ENCODE peak calls at places on chromosomes 11 and 22, in six cellular contexts. One of them, this sample, is unnamed.

GRCh38 chr22:48940988-48941902 is 886.4 kb downstream of the BRD1 start:
- DNase-seq in naive thymus-derived CD4-positive, alpha-beta T cell: no peak
- DNase-seq in stimulated activated CD4-positive, alpha-beta T cell treated with anti-CD3 and anti-CD28 coated beads, TNF-alpha, amount 100 ng/mL, for 48 hours: no peak
- DNase-seq in AG09319: no peak
- DNase-seq in hypothalamus: no peak
- DNase-seq in right cardiac atrium: no peak
- DNase-seq in this sample: no peak

GRCh38 chr11:108216988-108217387 is 5.5 kb downstream of the NPAT start:
- DNase-seq in naive thymus-derived CD4-positive, alpha-beta T cell: no peak
- DNase-seq in stimulated activated CD4-positive, alpha-beta T cell treated with anti-CD3 and anti-CD28 coated beads, TNF-alpha, amount 100 ng/mL, for 48 hours: no peak
- DNase-seq in AG09319: no peak
- DNase-seq in hypothalamus: no peak
- DNase-seq in right cardiac atrium: no peak
- DNase-seq in this sample: no peak

GRCh38 chr11:47938791-47939560 is 41.4 kb upstream of the PTPRJ start:
- DNase-seq in naive thymus-derived CD4-positive, alpha-beta T cell: no peak
- DNase-seq in stimulated activated CD4-positive, alpha-beta T cell treated with anti-CD3 and anti-CD28 coated beads, TNF-alpha, amount 100 ng/mL, for 48 hours: no peak
- DNase-seq in AG09319: no peak
- DNase-seq in hypothalamus: no peak
- DNase-seq in right cardiac atrium: no peak
- DNase-seq in this sample: no peak

GRCh38 chr22:43884600-43885318 is 7.1 kb downstream of the PNPLA5 start:
- DNase-seq in naive thymus-derived CD4-positive, alpha-beta T cell: no peak
- DNase-seq in stimulated activated CD4-positive, alpha-beta T cell treated with anti-CD3 and anti-CD28 coated beads, TNF-alpha, amount 100 ng/mL, for 48 hours: peak; percentile 55
- DNase-seq in AG09319: peak; percentile 3
- DNase-seq in hypothalamus: no peak
- DNase-seq in right cardiac atrium: peak; percentile 71
- DNase-seq in this sample: no peak

GRCh38 chr11:24234822-24235508 is 261.9 kb upstream of the LUZP2 start:
- DNase-seq in naive thymus-derived CD4-positive, alpha-beta T cell: no peak
- DNase-seq in stimulated activated CD4-positive, alpha-beta T cell treated with anti-CD3 and anti-CD28 coated beads, TNF-alpha, amount 100 ng/mL, for 48 hours: no peak
- DNase-seq in AG09319: no peak
- DNase-seq in hypothalamus: no peak
- DNase-seq in right cardiac atrium: no peak
- DNase-seq in this sample: no peak

GRCh38 chr11:102120006-102120405 is 9.8 kb downstream of the YAP1 start:
- DNase-seq in naive thymus-derived CD4-positive, alpha-beta T cell: no peak
- DNase-seq in stimulated activated CD4-positive, alpha-beta T cell treated with anti-CD3 and anti-CD28 coated beads, TNF-alpha, amount 100 ng/mL, for 48 hours: no peak
- DNase-seq in AG09319: no peak
- DNase-seq in hypothalamus: no peak
- DNase-seq in right cardiac atrium: no peak
- DNase-seq in this sample: no peak

GRCh38 chr11:119338946-119339580 is 1.6 kb downstream of the C1QTNF5 start:
- DNase-seq in naive thymus-derived CD4-positive, alpha-beta T cell: no peak
- DNase-seq in stimulated activated CD4-positive, alpha-beta T cell treated with anti-CD3 and anti-CD28 coated beads, TNF-alpha, amount 100 ng/mL, for 48 hours: no peak
- DNase-seq in AG09319: no peak
- DNase-seq in hypothalamus: no peak
- DNase-seq in right cardiac atrium: peak; percentile 40
- DNase-seq in this sample: no peak

GRCh38 chr11:131253142-131253884 is 117.1 kb upstream of the NTM start:
- DNase-seq in naive thymus-derived CD4-positive, alpha-beta T cell: no peak
- DNase-seq in stimulated activated CD4-positive, alpha-beta T cell treated with anti-CD3 and anti-CD28 coated beads, TNF-alpha, amount 100 ng/mL, for 48 hours: no peak
- DNase-seq in AG09319: no peak
- DNase-seq in hypothalamus: no peak
- DNase-seq in right cardiac atrium: no peak
- DNase-seq in this sample: no peak

GRCh38 chr11:61417670-61418069 is 12.1 kb downstream of the CPSF7 start:
- DNase-seq in naive thymus-derived CD4-positive, alpha-beta T cell: no peak
- DNase-seq in stimulated activated CD4-positive, alpha-beta T cell treated with anti-CD3 and anti-CD28 coated beads, TNF-alpha, amount 100 ng/mL, for 48 hours: no peak
- DNase-seq in AG09319: no peak
- DNase-seq in hypothalamus: no peak
- DNase-seq in right cardiac atrium: no peak
- DNase-seq in this sample: no peak

GRCh38 chr11:102314784-102315183 is 2.5 kb upstream of the BIRC3 start:
- DNase-seq in naive thymus-derived CD4-positive, alpha-beta T cell: no peak
- DNase-seq in stimulated activated CD4-positive, alpha-beta T cell treated with anti-CD3 and anti-CD28 coated beads, TNF-alpha, amount 100 ng/mL, for 48 hours: no peak
- DNase-seq in AG09319: no peak
- DNase-seq in hypothalamus: no peak
- DNase-seq in right cardiac atrium: no peak
- DNase-seq in this sample: no peak

GRCh38 chr11:17506942-17507341 is 30.3 kb upstream of the ABCC8 start:
- DNase-seq in naive thymus-derived CD4-positive, alpha-beta T cell: no peak
- DNase-seq in stimulated activated CD4-positive, alpha-beta T cell treated with anti-CD3 and anti-CD28 coated beads, TNF-alpha, amount 100 ng/mL, for 48 hours: no peak
- DNase-seq in AG09319: no peak
- DNase-seq in hypothalamus: no peak
- DNase-seq in right cardiac atrium: no peak
- DNase-seq in this sample: no peak

GRCh38 chr11:27894552-27894951 is 194.3 kb upstream of the BDNF start:
- DNase-seq in naive thymus-derived CD4-positive, alpha-beta T cell: no peak
- DNase-seq in stimulated activated CD4-positive, alpha-beta T cell treated with anti-CD3 and anti-CD28 coated beads, TNF-alpha, amount 100 ng/mL, for 48 hours: no peak
- DNase-seq in AG09319: no peak
- DNase-seq in hypothalamus: no peak
- DNase-seq in right cardiac atrium: no peak
- DNase-seq in this sample: no peak

GRCh38 chr11:19276859-19277808 is 36.4 kb upstream of the E2F8 start:
- DNase-seq in naive thymus-derived CD4-positive, alpha-beta T cell: no peak
- DNase-seq in stimulated activated CD4-positive, alpha-beta T cell treated with anti-CD3 and anti-CD28 coated beads, TNF-alpha, amount 100 ng/mL, for 48 hours: no peak
- DNase-seq in AG09319: no peak
- DNase-seq in hypothalamus: no peak
- DNase-seq in right cardiac atrium: no peak
- DNase-seq in this sample: no peak

GRCh38 chr11:92048415-92048814 is 176.2 kb upstream of the FAT3 start:
- DNase-seq in naive thymus-derived CD4-positive, alpha-beta T cell: no peak
- DNase-seq in stimulated activated CD4-positive, alpha-beta T cell treated with anti-CD3 and anti-CD28 coated beads, TNF-alpha, amount 100 ng/mL, for 48 hours: no peak
- DNase-seq in AG09319: no peak
- DNase-seq in hypothalamus: no peak
- DNase-seq in right cardiac atrium: no peak
- DNase-seq in this sample: no peak

GRCh38 chr11:69284081-69284511 is 9.9 kb upstream of the MYEOV start:
- DNase-seq in naive thymus-derived CD4-positive, alpha-beta T cell: no peak
- DNase-seq in stimulated activated CD4-positive, alpha-beta T cell treated with anti-CD3 and anti-CD28 coated beads, TNF-alpha, amount 100 ng/mL, for 48 hours: no peak
- DNase-seq in AG09319: no peak
- DNase-seq in hypothalamus: no peak
- DNase-seq in right cardiac atrium: no peak
- DNase-seq in this sample: no peak

GRCh38 chr11:19241260-19242183 is 777 bp upstream of the E2F8 start:
- DNase-seq in naive thymus-derived CD4-positive, alpha-beta T cell: no peak
- DNase-seq in stimulated activated CD4-positive, alpha-beta T cell treated with anti-CD3 and anti-CD28 coated beads, TNF-alpha, amount 100 ng/mL, for 48 hours: peak; percentile 47
- DNase-seq in AG09319: no peak
- DNase-seq in hypothalamus: no peak
- DNase-seq in right cardiac atrium: peak; percentile 26
- DNase-seq in this sample: no peak

GRCh38 chr11:101880208-101880607 is 34.6 kb upstream of the CEP126 start:
- DNase-seq in naive thymus-derived CD4-positive, alpha-beta T cell: no peak
- DNase-seq in stimulated activated CD4-positive, alpha-beta T cell treated with anti-CD3 and anti-CD28 coated beads, TNF-alpha, amount 100 ng/mL, for 48 hours: no peak
- DNase-seq in AG09319: no peak
- DNase-seq in hypothalamus: no peak
- DNase-seq in right cardiac atrium: no peak
- DNase-seq in this sample: no peak

GRCh38 chr11:117629891-117630538 is 167.0 kb downstream of the DSCAML1 start:
- DNase-seq in naive thymus-derived CD4-positive, alpha-beta T cell: no peak
- DNase-seq in stimulated activated CD4-positive, alpha-beta T cell treated with anti-CD3 and anti-CD28 coated beads, TNF-alpha, amount 100 ng/mL, for 48 hours: no peak
- DNase-seq in AG09319: no peak
- DNase-seq in hypothalamus: no peak
- DNase-seq in right cardiac atrium: no peak
- DNase-seq in this sample: no peak

GRCh38 chr11:85751738-85752137 is 59.2 kb downstream of the SYTL2 start:
- DNase-seq in naive thymus-derived CD4-positive, alpha-beta T cell: no peak
- DNase-seq in stimulated activated CD4-positive, alpha-beta T cell treated with anti-CD3 and anti-CD28 coated beads, TNF-alpha, amount 100 ng/mL, for 48 hours: no peak
- DNase-seq in AG09319: no peak
- DNase-seq in hypothalamus: no peak
- DNase-seq in right cardiac atrium: no peak
- DNase-seq in this sample: no peak

GRCh38 chr11:102216433-102217163 is 100.7 kb upstream of the BIRC3 start:
- DNase-seq in naive thymus-derived CD4-positive, alpha-beta T cell: no peak
- DNase-seq in stimulated activated CD4-positive, alpha-beta T cell treated with anti-CD3 and anti-CD28 coated beads, TNF-alpha, amount 100 ng/mL, for 48 hours: no peak
- DNase-seq in AG09319: no peak
- DNase-seq in hypothalamus: no peak
- DNase-seq in right cardiac atrium: no peak
- DNase-seq in this sample: no peak

GRCh38 chr11:7278314-7278917 is 26.7 kb downstream of the SYT9 start:
- DNase-seq in naive thymus-derived CD4-positive, alpha-beta T cell: no peak
- DNase-seq in stimulated activated CD4-positive, alpha-beta T cell treated with anti-CD3 and anti-CD28 coated beads, TNF-alpha, amount 100 ng/mL, for 48 hours: no peak
- DNase-seq in AG09319: peak; percentile 4
- DNase-seq in hypothalamus: no peak
- DNase-seq in right cardiac atrium: no peak
- DNase-seq in this sample: no peak

This sample was measured in amygdala.